ENCODE peak calls at places on chromosomes 7 and 10, in four cellular contexts. E is BJ, W is AG04450, T is mucosa of descending colon. L is an unnamed sample.
A peak's percentile ranks its signal among the peaks of the same experiment; 100 is the strongest.

GRCh38 chr10:100100651-100101525 is 19.2 kb upstream of the CPN1 start:
- DNase-seq in E (no peak), W (peak; percentile 0), T (no peak), L (no peak)

GRCh38 chr10:9052767-9053166 is 998.3 kb downstream of the GATA3 start:
- DNase-seq in E (no peak), W (no peak), T (no peak), L (no peak)

GRCh38 chr7:47968852-47969774 is 10.3 kb downstream of the HUS1 start:
- DNase-seq in E (no peak), W (no peak), T (peak; percentile 87), L (no peak)

GRCh38 chr10:72315611-72316385 is 38.9 kb downstream of the DNAJB12 start:
- DNase-seq in E (peak; percentile 64), W (no peak), T (peak; percentile 79), L (no peak)

GRCh38 chr10:100829103-100829870 is 83.5 kb upstream of the SLF2 start:
- DNase-seq in E (no peak), W (no peak), T (no peak), L (no peak)

GRCh38 chr7:20541615-20542349 is 73.7 kb upstream of the ABCB5 start:
- DNase-seq in E (no peak), W (no peak), T (no peak), L (no peak)

GRCh38 chr7:106841896-106842390 is 23.1 kb upstream of the PIK3CG start:
- DNase-seq in E (no peak), W (no peak), T (no peak), L (no peak)

GRCh38 chr10:79404231-79404609 is 41.2 kb downstream of the ZCCHC24 start:
- DNase-seq in E (peak; percentile 66), W (peak; percentile 42), T (no peak), L (peak; percentile 71)

GRCh38 chr10:120381924-120382323 is 75.1 kb upstream of the PLPP4 start:
- DNase-seq in E (no peak), W (no peak), T (no peak), L (no peak)

GRCh38 chr7:120053390-120053961 is 219.5 kb upstream of the KCND2 start:
- DNase-seq in E (peak; percentile 8), W (peak; percentile 47), T (no peak), L (peak; percentile 64)

GRCh38 chr7:142356166-142356565 is 98.3 kb upstream of the PRSS58 start:
- DNase-seq in E (no peak), W (no peak), T (peak; percentile 37), L (no peak)

GRCh38 chr10:30436688-30437038 is 2.7 kb downstream of the MAP3K8 start:
- DNase-seq in E (no peak), W (no peak), T (no peak), L (no peak)

GRCh38 chr7:78770422-78771410 is 682.8 kb downstream of the MAGI2 start:
- DNase-seq in E (no peak), W (peak; percentile 37), T (no peak), L (no peak)

GRCh38 chr10:63720072-63720537 is 198.9 kb downstream of the REEP3 start:
- DNase-seq in E (no peak), W (no peak), T (peak; percentile 79), L (no peak)

GRCh38 chr10:132591166-132591971 is 53.8 kb downstream of the INPP5A start:
- DNase-seq in E (no peak), W (no peak), T (peak; percentile 79), L (peak; percentile 43)

GRCh38 chr7:114402866-114403635 is 11.6 kb upstream of the FOXP2 start:
- DNase-seq in E (no peak), W (no peak), T (no peak), L (no peak)

GRCh38 chr7:41169307-41169706 is 533.6 kb downstream of the INHBA start:
- DNase-seq in E (no peak), W (no peak), T (no peak), L (no peak)

GRCh38 chr7:83325083-83325482 is 162.4 kb upstream of the PCLO start:
- DNase-seq in E (no peak), W (no peak), T (no peak), L (no peak)

GRCh38 chr7:25384820-25385560 is 156.7 kb upstream of the NPVF start:
- DNase-seq in E (no peak), W (no peak), T (no peak), L (no peak)

GRCh38 chr7:23349484-23350157 is 50.5 kb downstream of the MALSU1 start:
- DNase-seq in E (peak; percentile 56), W (no peak), T (no peak), L (no peak)

GRCh38 chr7:55977831-55978230 is 13.4 kb downstream of the NIPSNAP2 start:
- DNase-seq in E (peak; percentile 61), W (no peak), T (no peak), L (peak; percentile 34)

GRCh38 chr10:122297583-122297982 is 26.5 kb downstream of the BTBD16 start:
- DNase-seq in E (no peak), W (no peak), T (no peak), L (no peak)

GRCh38 chr10:99457808-99458207 is 27.4 kb upstream of the GOT1 start:
- DNase-seq in E (no peak), W (no peak), T (no peak), L (no peak)

GRCh38 chr10:98469532-98469931 is 22.8 kb upstream of the HPS1 start:
- DNase-seq in E (no peak), W (no peak), T (no peak), L (no peak)

GRCh38 chr10:33136271-33136670 is 178.2 kb upstream of the ITGB1 start:
- DNase-seq in E (no peak), W (no peak), T (no peak), L (no peak)

GRCh38 chr7:108114117-108114841 is 15.9 kb downstream of the LAMB4 start:
- DNase-seq in E (no peak), W (no peak), T (no peak), L (no peak)

GRCh38 chr10:124353896-124354295 is 64.8 kb downstream of the OAT start:
- DNase-seq in E (no peak), W (no peak), T (no peak), L (no peak)

GRCh38 chr10:99740933-99741559 is 9.0 kb downstream of the CUTC start:
- DNase-seq in E (no peak), W (no peak), T (no peak), L (no peak)

GRCh38 chr10:110209399-110209925 is 2.1 kb downstream of the MXI1 start:
- DNase-seq in E (no peak), W (peak; percentile 24), T (peak; percentile 73), L (peak; percentile 56)

GRCh38 chr10:126017961-126018560 is 121.7 kb downstream of the FANK1 start:
- DNase-seq in E (peak; percentile 72), W (peak; percentile 13), T (no peak), L (no peak)

GRCh38 chr10:44571701-44572100 is 186.8 kb upstream of the CXCL12 start:
- DNase-seq in E (peak; percentile 9), W (no peak), T (no peak), L (no peak)

GRCh38 chr7:50306491-50307367 is 2.2 kb downstream of the IKZF1 start:
- DNase-seq in E (no peak), W (no peak), T (no peak), L (no peak)

GRCh38 chr7:50307368-50308012 is 3.0 kb downstream of the IKZF1 start:
- DNase-seq in E (no peak), W (no peak), T (peak; percentile 49), L (no peak)

GRCh38 chr7:50304158-50304910 is at the start of gene IKZF1:
- DNase-seq in E (no peak), W (no peak), T (peak; percentile 57), L (no peak)

GRCh38 chr7:50304911-50305621 is 550 bp downstream of the IKZF1 start:
- DNase-seq in E (no peak), W (no peak), T (peak; percentile 45), L (no peak)

DNA sequence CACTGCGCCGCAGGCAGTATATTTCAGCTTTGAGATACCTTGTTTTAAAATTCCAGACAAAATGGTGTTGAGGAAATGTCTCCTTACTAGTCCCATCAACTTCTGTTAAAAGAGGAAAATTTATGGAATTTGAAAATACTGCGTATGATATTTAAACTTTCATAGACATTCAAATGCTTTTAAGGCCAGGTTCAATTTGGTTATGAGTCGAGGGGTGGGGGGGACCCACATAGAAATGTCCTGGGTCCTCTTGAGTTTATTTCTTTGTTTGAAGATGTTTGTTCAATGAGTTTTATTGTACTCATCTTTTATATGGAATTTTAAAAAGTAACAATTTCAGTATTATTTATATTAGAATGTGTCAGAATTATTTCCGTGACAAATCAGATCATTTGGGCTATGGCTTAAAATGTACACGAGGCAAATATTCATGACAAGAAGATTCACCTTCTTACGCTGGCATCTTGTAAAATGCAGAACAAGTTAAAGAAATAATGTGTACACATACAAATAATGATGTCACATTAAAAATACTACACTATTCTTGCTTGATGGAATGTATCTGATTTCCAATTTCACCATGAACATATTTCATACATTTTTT is 1.3 kb downstream of the IKZF1 start:
- DNase-seq in E (no peak), W (no peak), T (no peak), L (no peak)
- H3K4me3 ChIP-seq in E (no peak overlapping the region), W (no peak overlapping the region), T (no peak overlapping the region), L (no peak overlapping the region)

GRCh38 chr10:43233601-43234430 is 33.0 kb downstream of the RASGEF1A start:
- DNase-seq in E (no peak), W (no peak), T (no peak), L (no peak)
- H3K4me3 ChIP-seq in E (no peak overlapping the region), W (no peak overlapping the region), T (no peak overlapping the region), L (no peak overlapping the region)

GRCh38 chr10:89391882-89392756 is at the start of gene IFIT1:
- DNase-seq in E (peak; percentile 71), W (peak; percentile 85), T (peak; percentile 78), L (peak; percentile 78)

GRCh38 chr10:89390875-89391576 is 1.4 kb upstream of the IFIT1 start:
- DNase-seq in E (no peak), W (no peak), T (no peak), L (no peak)

GRCh38 chr10:89392974-89393373 is 551 bp downstream of the IFIT1 start:
- DNase-seq in E (peak; percentile 62), W (peak; percentile 75), T (peak; percentile 26), L (peak; percentile 83)

GRCh38 chr10:89395141-89395540 is 2.7 kb downstream of the IFIT1 start:
- DNase-seq in E (no peak), W (no peak), T (no peak), L (no peak)

GRCh38 chr10:89393898-89394297 is 1.5 kb downstream of the IFIT1 start:
- DNase-seq in E (no peak), W (no peak), T (no peak), L (no peak)
- H3K4me3 ChIP-seq in E (peak overlapping the region; percentile 41), W (peak overlapping the region; percentile 21), T (no peak overlapping the region), L (no peak overlapping the region)

GRCh38 chr7:76267835-76268183 is 34.7 kb upstream of the HSPB1 start:
- DNase-seq in E (no peak), W (no peak), T (no peak), L (no peak)

GRCh38 chr7:76262683-76263402 is 39.6 kb upstream of the HSPB1 start:
- DNase-seq in E (no peak), W (peak; percentile 16), T (peak; percentile 72), L (peak; percentile 15)

GRCh38 chr7:76268376-76268775 is 34.1 kb upstream of the HSPB1 start:
- DNase-seq in E (no peak), W (no peak), T (no peak), L (no peak)

GRCh38 chr7:76267107-76267834 is 35.2 kb upstream of the HSPB1 start:
- DNase-seq in E (no peak), W (no peak), T (no peak), L (no peak)

DNA sequence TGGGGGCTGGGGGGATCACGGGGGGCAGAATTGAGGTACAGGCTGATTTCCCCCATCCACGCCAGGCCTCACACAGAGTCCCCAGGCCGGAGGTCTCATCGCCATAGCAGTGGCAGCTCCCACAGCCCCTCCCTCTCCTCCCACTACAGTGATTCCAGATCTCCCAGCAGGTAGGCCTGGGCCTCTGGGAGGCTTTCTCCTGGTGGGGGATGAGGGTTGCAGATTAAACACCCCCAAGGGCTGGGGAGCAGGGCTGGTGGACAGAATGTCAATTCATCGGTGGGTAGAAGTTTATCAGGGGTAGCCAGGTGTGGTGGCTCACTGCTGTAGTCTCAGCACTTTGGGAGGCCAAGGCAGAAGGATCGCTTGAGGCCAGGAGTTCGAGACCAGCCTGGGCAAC is 37.2 kb upstream of the HSPB1 start:
- DNase-seq in E (no peak), W (no peak), T (no peak), L (no peak)
- H3K4me3 ChIP-seq in E (no peak overlapping the region), W (no peak overlapping the region), T (no peak overlapping the region), L (no peak overlapping the region)

L was measured in skeletal muscle cell.